ENCODE peak calls at places on chromosome 16, in six cellular contexts. One of them, this sample, is unnamed.

GRCh38 chr16:84485255-84486010 is 19.0 kb downstream of the MEAK7 start:
- DNase-seq in anterior cingulate cortex: no peak
- DNase-seq in H9: no peak
- DNase-seq in activated T-cell treated with anti-CD3 and anti-CD28 coated beads, Interleukin-2, amount 50 U/mL, for 72 hours: no peak
- DNase-seq in GM04504: no peak
- DNase-seq in NCI-H774: no peak
- DNase-seq in this sample: no peak

GRCh38 chr16:1964046-1964505 is 550 bp downstream of the RPS2 start:
- DNase-seq in GM04504: no peak
- DNase-seq in H9: no peak
- DNase-seq in NCI-H774: no peak
- DNase-seq in activated T-cell treated with anti-CD3 and anti-CD28 coated beads, Interleukin-2, amount 50 U/mL, for 72 hours: no peak
- DNase-seq in anterior cingulate cortex: peak
- DNase-seq in this sample: peak

GRCh38 chr16:81873843-81874752 is 95.0 kb downstream of the PLCG2 start:
- DNase-seq in anterior cingulate cortex: no peak
- DNase-seq in GM04504: peak
- DNase-seq in activated T-cell treated with anti-CD3 and anti-CD28 coated beads, Interleukin-2, amount 50 U/mL, for 72 hours: peak
- DNase-seq in NCI-H774: peak
- DNase-seq in H9: peak
- DNase-seq in this sample: peak

GRCh38 chr16:5447734-5448133 is 350.1 kb upstream of the EEF2KMT start:
- DNase-seq in NCI-H774: no peak
- DNase-seq in anterior cingulate cortex: no peak
- DNase-seq in H9: no peak
- DNase-seq in activated T-cell treated with anti-CD3 and anti-CD28 coated beads, Interleukin-2, amount 50 U/mL, for 72 hours: no peak
- DNase-seq in GM04504: no peak
- DNase-seq in this sample: no peak

GRCh38 chr16:4653981-4654380 is 29.4 kb downstream of the MGRN1 start:
- DNase-seq in activated T-cell treated with anti-CD3 and anti-CD28 coated beads, Interleukin-2, amount 50 U/mL, for 72 hours: no peak
- DNase-seq in H9: no peak
- DNase-seq in NCI-H774: no peak
- DNase-seq in GM04504: no peak
- DNase-seq in anterior cingulate cortex: no peak
- DNase-seq in this sample: no peak

GRCh38 chr16:69187891-69188451 is 1.0 kb downstream of the SNTB2 start:
- DNase-seq in anterior cingulate cortex: peak
- DNase-seq in GM04504: no peak
- DNase-seq in activated T-cell treated with anti-CD3 and anti-CD28 coated beads, Interleukin-2, amount 50 U/mL, for 72 hours: peak
- DNase-seq in H9: no peak
- DNase-seq in NCI-H774: no peak
- DNase-seq in this sample: peak

GRCh38 chr16:53844796-53845195 is 140.8 kb downstream of the FTO start:
- DNase-seq in GM04504: no peak
- DNase-seq in anterior cingulate cortex: no peak
- DNase-seq in NCI-H774: no peak
- DNase-seq in activated T-cell treated with anti-CD3 and anti-CD28 coated beads, Interleukin-2, amount 50 U/mL, for 72 hours: no peak
- DNase-seq in H9: no peak
- DNase-seq in this sample: no peak

GRCh38 chr16:17305694-17306093 is 165.1 kb downstream of the XYLT1 start:
- DNase-seq in NCI-H774: no peak
- DNase-seq in H9: no peak
- DNase-seq in activated T-cell treated with anti-CD3 and anti-CD28 coated beads, Interleukin-2, amount 50 U/mL, for 72 hours: peak
- DNase-seq in anterior cingulate cortex: no peak
- DNase-seq in GM04504: no peak
- DNase-seq in this sample: peak

GRCh38 chr16:67164599-67165061 is at the start of gene HSF4:
- DNase-seq in H9: no peak
- DNase-seq in activated T-cell treated with anti-CD3 and anti-CD28 coated beads, Interleukin-2, amount 50 U/mL, for 72 hours: peak
- DNase-seq in GM04504: no peak
- DNase-seq in NCI-H774: no peak
- DNase-seq in anterior cingulate cortex: peak
- DNase-seq in this sample: no peak

GRCh38 chr16:84247844-84248243 is 8.0 kb upstream of the KCNG4 start:
- DNase-seq in anterior cingulate cortex: no peak
- DNase-seq in activated T-cell treated with anti-CD3 and anti-CD28 coated beads, Interleukin-2, amount 50 U/mL, for 72 hours: no peak
- DNase-seq in H9: no peak
- DNase-seq in NCI-H774: no peak
- DNase-seq in GM04504: peak
- DNase-seq in this sample: no peak

GRCh38 chr16:30902070-30902972 is 5.9 kb downstream of the CTF1 start:
- DNase-seq in NCI-H774: peak
- DNase-seq in GM04504: peak
- DNase-seq in activated T-cell treated with anti-CD3 and anti-CD28 coated beads, Interleukin-2, amount 50 U/mL, for 72 hours: peak
- DNase-seq in H9: peak
- DNase-seq in anterior cingulate cortex: peak
- DNase-seq in this sample: peak

GRCh38 chr16:86033016-86033474 is 134.1 kb downstream of the IRF8 start:
- DNase-seq in H9: peak
- DNase-seq in NCI-H774: no peak
- DNase-seq in GM04504: no peak
- DNase-seq in activated T-cell treated with anti-CD3 and anti-CD28 coated beads, Interleukin-2, amount 50 U/mL, for 72 hours: no peak
- DNase-seq in anterior cingulate cortex: peak
- DNase-seq in this sample: no peak

GRCh38 chr16:88967800-88968588 is 9.0 kb downstream of the CBFA2T3 start:
- DNase-seq in H9: no peak
- DNase-seq in anterior cingulate cortex: no peak
- DNase-seq in activated T-cell treated with anti-CD3 and anti-CD28 coated beads, Interleukin-2, amount 50 U/mL, for 72 hours: no peak
- DNase-seq in GM04504: no peak
- DNase-seq in NCI-H774: no peak
- DNase-seq in this sample: peak

GRCh38 chr16:89115216-89115949 is 21.7 kb downstream of the ACSF3 start:
- DNase-seq in H9: no peak
- DNase-seq in NCI-H774: no peak
- DNase-seq in anterior cingulate cortex: peak
- DNase-seq in activated T-cell treated with anti-CD3 and anti-CD28 coated beads, Interleukin-2, amount 50 U/mL, for 72 hours: peak
- DNase-seq in GM04504: no peak
- DNase-seq in this sample: peak

GRCh38 chr16:84397090-84397489 is 28.8 kb downstream of the ATP2C2 start:
- DNase-seq in H9: no peak
- DNase-seq in GM04504: no peak
- DNase-seq in anterior cingulate cortex: no peak
- DNase-seq in activated T-cell treated with anti-CD3 and anti-CD28 coated beads, Interleukin-2, amount 50 U/mL, for 72 hours: no peak
- DNase-seq in NCI-H774: no peak
- DNase-seq in this sample: no peak

GRCh38 chr16:74309789-74310781 is 13.5 kb downstream of the PSMD7 start:
- DNase-seq in NCI-H774: peak
- DNase-seq in GM04504: peak
- DNase-seq in anterior cingulate cortex: no peak
- DNase-seq in H9: no peak
- DNase-seq in activated T-cell treated with anti-CD3 and anti-CD28 coated beads, Interleukin-2, amount 50 U/mL, for 72 hours: peak
- DNase-seq in this sample: peak

GRCh38 chr16:9870962-9871361 is 311.3 kb downstream of the GRIN2A start:
- DNase-seq in anterior cingulate cortex: no peak
- DNase-seq in H9: no peak
- DNase-seq in GM04504: no peak
- DNase-seq in activated T-cell treated with anti-CD3 and anti-CD28 coated beads, Interleukin-2, amount 50 U/mL, for 72 hours: no peak
- DNase-seq in NCI-H774: no peak
- DNase-seq in this sample: no peak

GRCh38 chr16:10995555-10995954 is 51.2 kb downstream of the CLEC16A start:
- DNase-seq in H9: no peak
- DNase-seq in NCI-H774: no peak
- DNase-seq in GM04504: no peak
- DNase-seq in anterior cingulate cortex: no peak
- DNase-seq in activated T-cell treated with anti-CD3 and anti-CD28 coated beads, Interleukin-2, amount 50 U/mL, for 72 hours: no peak
- DNase-seq in this sample: peak

GRCh38 chr16:4032768-4033167 is 83.5 kb downstream of the ADCY9 start:
- DNase-seq in activated T-cell treated with anti-CD3 and anti-CD28 coated beads, Interleukin-2, amount 50 U/mL, for 72 hours: peak
- DNase-seq in anterior cingulate cortex: no peak
- DNase-seq in GM04504: no peak
- DNase-seq in H9: no peak
- DNase-seq in NCI-H774: no peak
- DNase-seq in this sample: no peak

GRCh38 chr16:74034862-74035261 is 261.8 kb upstream of the PSMD7 start:
- DNase-seq in NCI-H774: peak
- DNase-seq in H9: no peak
- DNase-seq in anterior cingulate cortex: no peak
- DNase-seq in GM04504: no peak
- DNase-seq in activated T-cell treated with anti-CD3 and anti-CD28 coated beads, Interleukin-2, amount 50 U/mL, for 72 hours: no peak
- DNase-seq in this sample: peak